ENCODE peak calls at places on chromosome 13, in ten cellular contexts. W, D, U, B, Z, S, X, M, G and V are unnamed samples.

GRCh38 chr13:42007844-42008243 is 40.6 kb upstream of the DGKH start:
- DNase-seq in W (no peak), D (no peak), U (no peak), B (peak; percentile 94), Z (no peak), S (no peak), X (no peak), M (no peak), G (no peak), V (peak; percentile 78)

GRCh38 chr13:59607172-59607571 is 556.6 kb downstream of the DIAPH3 start:
- DNase-seq in W (no peak), D (no peak), U (no peak), B (no peak), Z (no peak), S (no peak), X (no peak), M (no peak), G (no peak), V (no peak)

GRCh38 chr13:61766667-61767058 is 351.0 kb upstream of the PCDH20 start:
- DNase-seq in W (no peak), D (no peak), U (no peak), B (no peak), Z (no peak), S (no peak), X (no peak), M (no peak), G (no peak), V (no peak)

GRCh38 chr13:30061217-30061616 is 210.8 kb upstream of the UBL3 start:
- DNase-seq in W (no peak), D (no peak), U (no peak), B (no peak), Z (no peak), S (no peak), X (no peak), M (no peak), G (no peak), V (no peak)

GRCh38 chr13:27138457-27139093 is 33.0 kb downstream of the USP12 start:
- DNase-seq in W (no peak), D (no peak), U (no peak), B (no peak), Z (no peak), S (no peak), X (no peak), M (no peak), G (no peak), V (no peak)

GRCh38 chr13:36418022-36418805 is 14.1 kb upstream of the CCNA1 start:
- DNase-seq in W (no peak), D (no peak), U (no peak), B (peak; percentile 92), Z (no peak), S (no peak), X (no peak), M (no peak), G (no peak), V (no peak)

GRCh38 chr13:73069206-73069815 is 10.5 kb downstream of the KLF5 start:
- DNase-seq in W (no peak), D (no peak), U (no peak), B (peak; percentile 71), Z (no peak), S (no peak), X (no peak), M (no peak), G (no peak), V (no peak)

GRCh38 chr13:56393549-56393948 is 747.2 kb upstream of the PRR20A start:
- DNase-seq in W (no peak), D (no peak), U (no peak), B (no peak), Z (no peak), S (no peak), X (no peak), M (no peak), G (no peak), V (no peak)

GRCh38 chr13:24622481-24622880 is 57.7 kb upstream of the ATP12A start:
- DNase-seq in W (no peak), D (no peak), U (no peak), B (no peak), Z (no peak), S (no peak), X (no peak), M (no peak), G (no peak), V (no peak)

GRCh38 chr13:92355213-92355612 is 871.4 kb upstream of the GPC6 start:
- DNase-seq in W (peak; percentile 30), D (no peak), U (peak; percentile 27), B (peak; percentile 46), Z (no peak), S (no peak), X (peak; percentile 29), M (peak; percentile 19), G (no peak), V (no peak)

GRCh38 chr13:102799544-102800144 is 725 bp downstream of the BIVM start:
- DNase-seq in W (no peak), D (peak; percentile 13), U (no peak), B (peak; percentile 35), Z (peak; percentile 29), S (no peak), X (no peak), M (peak; percentile 48), G (peak; percentile 52), V (peak; percentile 85)

GRCh38 chr13:112978561-112979405 is 9.8 kb downstream of the MCF2L start:
- DNase-seq in W (no peak), D (no peak), U (no peak), B (no peak), Z (no peak), S (no peak), X (no peak), M (no peak), G (no peak), V (no peak)

GRCh38 chr13:106570354-106570822 is 2.5 kb upstream of the ARGLU1 start:
- DNase-seq in W (no peak), D (peak; percentile 70), U (peak; percentile 52), B (peak; percentile 78), Z (peak; percentile 80), S (peak; percentile 72), X (peak; percentile 71), M (peak; percentile 87), G (peak; percentile 90), V (peak; percentile 91)

GRCh38 chr13:31242935-31243334 is 43.2 kb downstream of the B3GLCT start:
- DNase-seq in W (no peak), D (no peak), U (no peak), B (no peak), Z (no peak), S (no peak), X (no peak), M (no peak), G (no peak), V (no peak)

GRCh38 chr13:114194853-114195252 is 15.8 kb downstream of the CFAP97D2 start:
- DNase-seq in W (no peak), D (no peak), U (no peak), B (no peak), Z (no peak), S (no peak), X (no peak), M (no peak), G (no peak), V (no peak)

GRCh38 chr13:113835461-113836274 is 28.2 kb downstream of the GAS6 start:
- DNase-seq in W (no peak), D (no peak), U (no peak), B (peak; percentile 74), Z (no peak), S (peak; percentile 51), X (no peak), M (no peak), G (peak; percentile 36), V (peak; percentile 97)

GRCh38 chr13:23979361-23980159 is 82.3 kb upstream of the C1QTNF9B start:
- DNase-seq in W (no peak), D (peak; percentile 40), U (peak; percentile 74), B (peak; percentile 93), Z (peak; percentile 73), S (peak; percentile 83), X (peak; percentile 69), M (peak; percentile 46), G (peak; percentile 77), V (peak; percentile 97)

GRCh38 chr13:88005188-88005587 is 334.0 kb downstream of the SLITRK5 start:
- DNase-seq in W (no peak), D (no peak), U (no peak), B (no peak), Z (no peak), S (no peak), X (no peak), M (no peak), G (no peak), V (no peak)

GRCh38 chr13:50543767-50544166 is 299.7 kb downstream of the DLEU7 start:
- DNase-seq in W (no peak), D (no peak), U (no peak), B (peak; percentile 87), Z (no peak), S (peak; percentile 52), X (no peak), M (no peak), G (no peak), V (no peak)

GRCh38 chr13:46896346-46897138 is at the start of gene HTR2A:
- DNase-seq in W (no peak), D (no peak), U (no peak), B (peak; percentile 26), Z (peak; percentile 33), S (peak; percentile 61), X (no peak), M (no peak), G (peak; percentile 58), V (peak; percentile 65)
- H3K4me3 ChIP-seq in W (no peak within 1 kb of the TSS), D (no peak within 1 kb of the TSS), U (peak within 1 kb of the TSS; percentile 1), B (peak within 1 kb of the TSS; percentile 57), Z (peak within 1 kb of the TSS; percentile 40), S (peak within 1 kb of the TSS; percentile 66), X (no peak within 1 kb of the TSS), M (peak within 1 kb of the TSS; percentile 32), G (peak within 1 kb of the TSS; percentile 46), V (peak within 1 kb of the TSS; percentile 74)

GRCh38 chr13:26052136-26052736 is 420 bp upstream of the SHISA2 start:
- DNase-seq in W (no peak), D (no peak), U (no peak), B (no peak), Z (no peak), S (no peak), X (no peak), M (no peak), G (no peak), V (peak; percentile 70)
- H3K4me1 ChIP-seq in W (no peaks in the 10 kb centered on the region), D (peaks cover 28% of the 10 kb centered on the region), U (no peaks in the 10 kb centered on the region), B (no peaks in the 10 kb centered on the region), Z (peaks cover 24% of the 10 kb centered on the region), S (peaks cover 6% of the 10 kb centered on the region), X (peaks cover 9% of the 10 kb centered on the region), M (no peaks in the 10 kb centered on the region), G (peaks cover 9% of the 10 kb centered on the region), V (no peaks in the 10 kb centered on the region)

DNA sequence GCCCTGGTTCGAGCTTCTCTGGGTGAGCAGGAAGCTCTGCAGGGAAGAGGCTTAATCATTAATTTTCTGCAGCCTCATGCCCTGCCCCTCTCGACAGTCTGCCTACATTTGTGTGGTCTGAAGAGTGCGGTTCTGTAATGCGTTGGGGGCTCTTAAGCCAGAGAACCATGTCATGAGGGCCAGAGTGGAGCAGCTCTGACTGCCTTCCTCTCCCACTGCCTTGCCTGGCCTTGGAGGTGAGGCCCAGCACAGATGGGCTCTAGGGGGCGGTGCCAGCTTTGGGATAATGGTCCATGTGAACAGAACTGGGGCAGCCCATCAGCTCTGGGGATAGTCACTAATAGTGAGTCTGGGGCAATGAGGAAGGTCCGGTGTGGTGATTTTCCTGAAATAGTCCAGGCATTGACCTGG is 5.7 kb downstream of the FGF9 start:
- DNase-seq in W (peak; percentile 45), D (peak; percentile 22), U (peak; percentile 59), B (no peak), Z (peak; percentile 41), S (no peak), X (peak; percentile 65), M (no peak), G (peak; percentile 55), V (peak; percentile 78)
- TF ChIP-seq CTCF in W (peak; percentile 63), D (no peak), U (no peak), B (no peak), Z (no peak), S (no peak), X (no peak), M (no peak), G (no peak), V (no peak)

GRCh38 chr13:79392882-79393563 is 13.0 kb downstream of the RBM26 start:
- DNase-seq in W (no peak), D (peak; percentile 11), U (no peak), B (peak; percentile 92), Z (no peak), S (no peak), X (no peak), M (no peak), G (no peak), V (no peak)
- H3K4me3 ChIP-seq in W (no peak overlapping the region), D (peak overlapping the region; percentile 59), U (no peak overlapping the region), B (no peak overlapping the region), Z (peak overlapping the region; percentile 34), S (no peak overlapping the region), X (no peak overlapping the region), M (no peak overlapping the region), G (no peak overlapping the region), V (no peak overlapping the region)